ENCODE peak calls at places on chromosomes 4 and X, in seven cellular contexts. Q is MM.1S, H is PC-3, Y is hepatocyte, C is fibroblast of lung, J is IMR-90, G is endothelial cell of umbilical vein. R is an unnamed sample.
A peak's percentile ranks its signal among the peaks of the same experiment; 100 is the strongest.

GRCh38 chr4:66602622-66603021 is 932.3 kb upstream of the EPHA5 start:
- DNase-seq in G (no peak), Q (no peak), Y (no peak), H (no peak), J (no peak), C (no peak), R (no peak)

GRCh38 chr4:1807258-1807777 is 14.2 kb downstream of the FGFR3 start:
- DNase-seq in Y (no peak), J (no peak), Q (no peak), C (no peak), H (no peak), G (no peak), R (no peak)

GRCh38 chrX:28659269-28659668 is 72.0 kb downstream of the IL1RAPL1 start:
- DNase-seq in H (no peak), Q (no peak), Y (no peak), C (no peak), G (no peak), J (no peak), R (no peak)

GRCh38 chrX:21963736-21964135 is 23.2 kb downstream of the SMS start:
- DNase-seq in Q (no peak), C (peak; percentile 68), J (peak; percentile 44), Y (no peak), G (no peak), H (no peak), R (no peak)

GRCh38 chr4:51835854-51836253 is 7.1 kb upstream of the DCUN1D4 start:
- DNase-seq in C (no peak), Y (no peak), J (no peak), H (no peak), G (no peak), Q (no peak), R (no peak)

GRCh38 chr4:162952232-162952631 is 214.5 kb downstream of the NAF1 start:
- DNase-seq in Q (no peak), Y (peak; percentile 23), H (peak; percentile 23), J (no peak), C (no peak), G (no peak), R (peak; percentile 29)

GRCh38 chr4:10457255-10457801 is at the start of gene ZNF518B:
- DNase-seq in H (peak; percentile 70), G (peak; percentile 66), Q (peak; percentile 80), C (peak; percentile 62), Y (peak; percentile 90), J (peak; percentile 48), R (peak; percentile 29)

GRCh38 chr4:84585276-84585675 is 2.3 kb downstream of the CDS1 start:
- DNase-seq in C (no peak), J (no peak), G (no peak), Y (no peak), Q (no peak), H (no peak), R (no peak)

GRCh38 chr4:170716868-170717267 is 627.1 kb upstream of the AADAT start:
- DNase-seq in Y (no peak), C (no peak), G (no peak), Q (no peak), H (peak; percentile 7), J (no peak), R (no peak)

GRCh38 chrX:45187731-45188130 is 12.9 kb downstream of the DIPK2B start:
- DNase-seq in G (peak; percentile 51), J (no peak), Q (no peak), C (peak; percentile 1), H (peak; percentile 19), Y (no peak), R (no peak)

GRCh38 chr4:151694819-151695730 is 65.7 kb downstream of the GATB start:
- DNase-seq in J (no peak), C (no peak), Y (no peak), H (no peak), G (no peak), Q (no peak), R (no peak)

GRCh38 chrX:63718010-63718694 is 66.9 kb downstream of the ARHGEF9 start:
- DNase-seq in Q (peak; percentile 47), C (no peak), H (no peak), G (no peak), J (no peak), Y (no peak), R (no peak)

GRCh38 chr4:56613101-56613862 is 67.8 kb downstream of the HOPX start:
- DNase-seq in G (peak; percentile 5), C (peak; percentile 61), Q (no peak), H (peak; percentile 41), Y (peak; percentile 13), J (peak; percentile 91), R (no peak)

GRCh38 chr4:29311231-29311630 is 1408.9 kb upstream of the PCDH7 start:
- DNase-seq in G (peak; percentile 80), H (no peak), C (peak; percentile 30), Y (no peak), J (peak; percentile 62), Q (no peak), R (no peak)

GRCh38 chrX:35149517-35149916 is 206.9 kb downstream of the FAM47B start:
- DNase-seq in G (no peak), Y (no peak), H (no peak), C (no peak), Q (no peak), J (no peak), R (no peak)

GRCh38 chr4:142274137-142274536 is 572.0 kb downstream of the INPP4B start:
- DNase-seq in C (peak; percentile 91), H (peak; percentile 75), Q (no peak), G (no peak), J (peak; percentile 94), Y (no peak), R (no peak)

GRCh38 chr4:118968006-118968405 is 79.4 kb downstream of the SYNPO2 start:
- DNase-seq in Y (peak; percentile 51), C (peak; percentile 96), J (peak; percentile 87), G (peak; percentile 38), H (peak; percentile 21), Q (peak; percentile 92), R (no peak)

GRCh38 chr4:123299212-123299651 is 97.4 kb upstream of the SPRY1 start:
- DNase-seq in H (peak; percentile 69), C (peak; percentile 92), G (peak; percentile 13), Y (no peak), Q (no peak), J (peak; percentile 84), R (no peak)

GRCh38 chr4:125741825-125742452 is 427.2 kb downstream of the FAT4 start:
- DNase-seq in J (peak; percentile 43), G (peak; percentile 61), Y (peak; percentile 17), Q (peak; percentile 26), H (peak; percentile 48), C (peak; percentile 67), R (no peak)

DNA sequence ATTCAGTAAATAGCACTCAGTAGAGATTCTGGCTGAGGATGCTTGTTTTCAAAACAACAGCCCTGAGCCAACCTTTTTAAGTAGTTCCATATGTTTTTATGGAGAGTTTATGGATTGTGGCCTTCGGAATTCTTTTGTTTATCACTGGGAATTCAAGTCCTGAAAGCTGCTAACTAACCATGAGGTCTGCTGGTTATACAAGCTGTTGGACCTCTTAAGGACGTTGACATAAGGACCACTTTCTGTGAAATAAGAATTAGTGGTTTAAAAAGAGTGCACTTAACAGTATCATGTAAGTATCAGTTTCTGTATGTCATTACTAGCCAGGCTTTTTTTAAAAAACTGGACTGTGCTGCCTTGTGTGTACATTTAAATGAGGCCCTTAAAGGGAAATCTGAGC is 229.0 kb upstream of the PGRMC2 start:
- DNase-seq in Y (peak; percentile 57), J (peak; percentile 92), G (peak; percentile 13), C (peak; percentile 95), H (no peak), Q (peak; percentile 50), R (no peak)
- H3K4me2 ChIP-seq in Y (no peak overlapping the region), J (no peak overlapping the region), G (no peak overlapping the region), C (peak overlapping the region; percentile 41), H (no peak overlapping the region), Q (peak overlapping the region; percentile 24), R (no peak overlapping the region)

GRCh38 chr4:165332502-165332901 is 5.0 kb downstream of the MSMO1 start:
- DNase-seq in Q (no peak), Y (no peak), J (no peak), G (no peak), H (no peak), C (no peak), R (no peak)

GRCh38 chr4:165331823-165332222 is 4.4 kb downstream of the MSMO1 start:
- DNase-seq in G (no peak), C (no peak), H (no peak), J (no peak), Y (no peak), Q (no peak), R (no peak)

GRCh38 chr4:165331316-165331715 is 3.8 kb downstream of the MSMO1 start:
- DNase-seq in J (no peak), G (no peak), Y (no peak), H (no peak), C (no peak), Q (no peak), R (no peak)

GRCh38 chr4:165330071-165330470 is 2.6 kb downstream of the MSMO1 start:
- DNase-seq in J (no peak), G (no peak), Q (no peak), Y (no peak), H (no peak), C (no peak), R (no peak)

DNA sequence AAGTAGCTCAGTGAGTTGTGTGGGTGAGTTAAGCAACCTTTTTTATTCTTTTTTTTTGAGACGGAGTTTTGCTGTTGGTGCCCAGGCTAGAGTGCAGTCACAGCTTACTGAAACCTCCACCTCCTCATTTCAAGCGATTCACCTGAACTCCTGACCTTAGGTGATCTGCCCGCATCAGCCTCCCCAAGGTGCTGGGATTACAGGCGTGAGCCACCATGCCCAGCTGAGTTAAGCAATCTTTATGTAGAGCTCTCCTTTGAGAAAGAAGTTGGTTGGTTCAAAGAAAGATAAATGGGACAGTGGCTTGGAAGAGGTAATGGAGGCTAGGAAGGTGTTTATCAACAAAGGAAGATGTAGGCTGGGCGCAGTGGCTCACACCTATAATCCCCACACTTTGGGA is 3.2 kb downstream of the MSMO1 start:
- DNase-seq in Y (no peak), Q (no peak), G (no peak), C (no peak), J (no peak), H (no peak), R (no peak)
- H3K4me1 ChIP-seq in Y (peaks cover 20% of the 10 kb centered on the region), Q (peaks cover 20% of the 10 kb centered on the region), G (peaks cover 59% of the 10 kb centered on the region), C (peaks cover 10% of the 10 kb centered on the region), J (peaks cover 3% of the 10 kb centered on the region), H (peaks cover 13% of the 10 kb centered on the region), R (peaks cover 21% of the 10 kb centered on the region)

GRCh38 chrX:13013353-13014110 is 30.9 kb downstream of the FAM9C start:
- DNase-seq in C (peak; percentile 31), H (no peak), Q (no peak), Y (peak; percentile 61), G (no peak), J (no peak), R (no peak)

GRCh38 chrX:13010546-13010945 is 33.9 kb downstream of the FAM9C start:
- DNase-seq in J (no peak), G (no peak), H (no peak), C (no peak), Q (no peak), Y (no peak), R (no peak)

GRCh38 chrX:13015536-13016236 is 28.7 kb downstream of the FAM9C start:
- DNase-seq in G (no peak), J (no peak), Y (no peak), Q (no peak), C (no peak), H (no peak), R (no peak)

GRCh38 chrX:13009844-13010243 is 34.6 kb downstream of the FAM9C start:
- DNase-seq in C (no peak), Y (no peak), G (no peak), J (peak; percentile 48), H (peak; percentile 42), Q (no peak), R (no peak)

GRCh38 chrX:13014111-13015094 is 30.0 kb downstream of the FAM9C start:
- DNase-seq in Y (no peak), H (no peak), J (no peak), G (no peak), C (no peak), Q (no peak), R (no peak)
- H3K4me2 ChIP-seq in Y (peak overlapping the region; percentile 61), H (no peak overlapping the region), J (no peak overlapping the region), G (no peak overlapping the region), C (no peak overlapping the region), Q (no peak overlapping the region), R (no peak overlapping the region)

GRCh38 chrX:129593137-129593536 is 53.1 kb downstream of the OCRL start:
- DNase-seq in H (peak; percentile 34), G (no peak), C (peak; percentile 70), J (peak; percentile 37), Q (peak; percentile 33), Y (no peak), R (no peak)
- H3K4me1 ChIP-seq in H (peaks cover 7% of the 10 kb centered on the region), G (no peaks in the 10 kb centered on the region), C (no peaks in the 10 kb centered on the region), J (peaks cover 3% of the 10 kb centered on the region), Q (peaks cover 9% of the 10 kb centered on the region), Y (no peaks in the 10 kb centered on the region), R (peaks cover 8% of the 10 kb centered on the region)

R was measured in HCT116.